ENCODE peak calls at places on chromosomes 6 and 20, in four cellular contexts. One of them, this sample, is unnamed.

GRCh38 chr6:82364087-82365010 is 732 bp downstream of the TPBG start:
- DNase-seq in IMR-90: peak; percentile 60
- DNase-seq in adrenal gland: peak; percentile 17
- DNase-seq in choroid plexus epithelial cell: peak; percentile 59
- DNase-seq in this sample: peak; percentile 74

GRCh38 chr20:15854871-15855270 is 718.4 kb downstream of the KIF16B start:
- DNase-seq in adrenal gland: no peak
- DNase-seq in IMR-90: no peak
- DNase-seq in choroid plexus epithelial cell: no peak
- DNase-seq in this sample: no peak

GRCh38 chr6:166474721-166475565 is 92.2 kb upstream of the MPC1 start:
- DNase-seq in IMR-90: no peak
- DNase-seq in choroid plexus epithelial cell: no peak
- DNase-seq in adrenal gland: no peak
- DNase-seq in this sample: peak; percentile 66

GRCh38 chr6:31541059-31541657 is 645 bp downstream of the DDX39B start:
- DNase-seq in IMR-90: peak; percentile 50
- DNase-seq in adrenal gland: peak; percentile 53
- DNase-seq in choroid plexus epithelial cell: peak; percentile 76
- DNase-seq in this sample: peak; percentile 78

GRCh38 chr6:141666187-141666586 is 466.5 kb upstream of the GJE1 start:
- DNase-seq in choroid plexus epithelial cell: no peak
- DNase-seq in IMR-90: no peak
- DNase-seq in adrenal gland: no peak
- DNase-seq in this sample: no peak

GRCh38 chr6:105626290-105627158 is 223.6 kb upstream of the PREP start:
- DNase-seq in IMR-90: no peak
- DNase-seq in choroid plexus epithelial cell: no peak
- DNase-seq in adrenal gland: no peak
- DNase-seq in this sample: no peak

GRCh38 chr6:11606287-11606686 is 68.7 kb downstream of the TMEM170B start:
- DNase-seq in choroid plexus epithelial cell: no peak
- DNase-seq in adrenal gland: no peak
- DNase-seq in IMR-90: no peak
- DNase-seq in this sample: peak; percentile 46

GRCh38 chr6:138957484-138957883 is 30.6 kb downstream of the REPS1 start:
- DNase-seq in IMR-90: no peak
- DNase-seq in adrenal gland: no peak
- DNase-seq in choroid plexus epithelial cell: peak; percentile 57
- DNase-seq in this sample: no peak

GRCh38 chr20:21214431-21214830 is 88.5 kb downstream of the KIZ start:
- DNase-seq in adrenal gland: no peak
- DNase-seq in choroid plexus epithelial cell: peak; percentile 12
- DNase-seq in IMR-90: peak; percentile 9
- DNase-seq in this sample: peak; percentile 13

GRCh38 chr20:608970-609369 is 1.1 kb downstream of the TCF15 start:
- DNase-seq in choroid plexus epithelial cell: no peak
- DNase-seq in adrenal gland: no peak
- DNase-seq in IMR-90: no peak
- DNase-seq in this sample: no peak

GRCh38 chr20:610130-611046 is at the start of gene TCF15:
- DNase-seq in choroid plexus epithelial cell: peak; percentile 12
- DNase-seq in adrenal gland: no peak
- DNase-seq in IMR-90: no peak
- DNase-seq in this sample: no peak

GRCh38 chr20:609371-609964 is 641 bp downstream of the TCF15 start:
- DNase-seq in choroid plexus epithelial cell: no peak
- DNase-seq in adrenal gland: no peak
- DNase-seq in IMR-90: no peak
- DNase-seq in this sample: no peak

GRCh38 chr20:611843-612185 is 1.7 kb upstream of the TCF15 start:
- DNase-seq in choroid plexus epithelial cell: no peak
- DNase-seq in adrenal gland: no peak
- DNase-seq in IMR-90: no peak
- DNase-seq in this sample: no peak

DNA sequence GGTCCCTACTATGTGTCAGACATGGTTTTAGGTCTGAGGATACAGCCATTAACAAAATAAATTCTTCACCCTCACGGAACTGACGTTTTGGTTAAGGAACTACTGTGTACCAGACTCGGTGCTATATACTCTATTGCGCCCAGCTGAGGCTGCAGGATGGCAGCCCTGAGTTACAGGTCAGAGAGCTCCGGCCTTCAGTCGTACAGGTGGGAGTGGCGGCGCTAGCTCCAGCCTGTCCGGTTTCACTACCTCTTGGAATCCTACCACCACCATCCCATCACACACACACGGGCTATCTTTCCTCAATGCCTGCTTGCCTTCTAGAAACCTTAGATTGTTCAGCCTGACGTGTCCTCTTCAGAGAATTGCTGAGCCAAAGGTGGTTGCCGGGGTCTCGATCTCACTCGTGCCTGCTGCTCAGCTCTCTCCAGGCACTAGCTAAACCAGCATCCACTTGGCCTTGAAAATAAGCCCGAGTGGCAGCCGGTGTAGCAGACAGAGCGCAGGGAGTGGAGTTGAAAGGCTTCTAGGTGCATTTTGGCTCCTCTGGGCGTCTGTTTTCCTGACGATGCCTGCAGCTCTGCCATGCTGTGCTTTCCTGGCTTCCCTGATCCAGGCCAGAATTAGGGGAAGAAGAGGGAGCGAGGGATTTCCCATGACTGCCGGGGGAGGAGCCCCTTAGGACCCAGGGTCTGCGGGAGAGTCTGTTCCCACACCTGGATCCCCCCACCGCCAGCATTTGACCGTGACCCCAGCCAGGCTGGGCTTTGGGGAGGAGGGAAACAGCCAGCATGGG is 1.1 kb upstream of the TCF15 start:
- DNase-seq in choroid plexus epithelial cell: no peak
- DNase-seq in IMR-90: no peak
- DNase-seq in adrenal gland: no peak
- DNase-seq in this sample: no peak
- H3K4me3 ChIP-seq in choroid plexus epithelial cell: no peak overlapping the region
- H3K4me3 ChIP-seq in IMR-90: no peak overlapping the region
- H3K4me3 ChIP-seq in adrenal gland: no peak overlapping the region
- H3K4me3 ChIP-seq in this sample: no peak overlapping the region

DNA sequence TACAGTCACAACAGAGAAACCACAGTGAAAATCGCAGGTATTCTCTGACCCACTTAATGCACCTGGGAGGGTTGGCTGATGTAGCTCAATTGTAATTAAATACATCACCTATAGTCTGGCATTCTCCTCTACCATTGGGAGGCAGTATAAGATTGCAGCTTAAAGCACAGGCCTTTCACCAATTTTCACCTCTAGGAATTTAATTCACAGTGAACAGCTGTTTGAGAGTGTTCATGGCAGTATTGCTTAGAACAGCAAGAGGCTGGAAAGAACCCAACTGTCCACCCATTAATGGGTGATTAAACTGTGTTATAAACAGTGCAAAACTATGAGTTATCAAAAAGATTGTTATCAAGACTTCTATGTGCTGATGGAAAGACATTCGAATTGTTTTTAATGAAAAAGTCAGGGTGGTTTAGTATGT is 2.0 kb downstream of the EDEM2 start:
- DNase-seq in IMR-90: peak; percentile 72
- DNase-seq in choroid plexus epithelial cell: peak; percentile 84
- DNase-seq in adrenal gland: no peak
- DNase-seq in this sample: peak; percentile 41
- TF ChIP-seq CTCF in IMR-90: peak; percentile 86
- TF ChIP-seq CTCF in choroid plexus epithelial cell: peak; percentile 83
- TF ChIP-seq CTCF in adrenal gland: no peak
- TF ChIP-seq CTCF in this sample: peak; percentile 73

DNA sequence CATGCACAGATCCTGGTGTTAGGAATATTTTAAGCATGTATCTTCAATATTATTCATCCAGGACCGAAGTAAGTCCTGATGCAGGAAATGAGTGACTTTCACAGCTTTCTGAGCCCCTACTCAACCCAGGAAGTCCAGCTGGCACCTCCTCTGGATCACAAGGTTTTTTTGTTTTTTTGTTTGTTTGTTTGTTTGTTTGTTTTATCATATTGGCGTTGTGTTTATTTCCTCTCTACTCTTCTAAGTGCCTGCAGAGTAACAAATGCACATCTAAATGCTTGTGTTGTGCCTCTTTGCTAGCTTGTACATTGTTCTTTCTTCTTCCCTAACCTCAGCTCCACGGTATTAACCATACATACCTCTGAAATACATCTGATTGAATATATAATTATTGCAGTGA is 594.3 kb upstream of the ADGRB3 start:
- DNase-seq in choroid plexus epithelial cell: no peak
- DNase-seq in IMR-90: no peak
- DNase-seq in adrenal gland: no peak
- DNase-seq in this sample: no peak
- H3K4me3 ChIP-seq in choroid plexus epithelial cell: peak overlapping the region; percentile 47
- H3K4me3 ChIP-seq in IMR-90: no peak overlapping the region
- H3K4me3 ChIP-seq in adrenal gland: no peak overlapping the region
- H3K4me3 ChIP-seq in this sample: no peak overlapping the region

DNA sequence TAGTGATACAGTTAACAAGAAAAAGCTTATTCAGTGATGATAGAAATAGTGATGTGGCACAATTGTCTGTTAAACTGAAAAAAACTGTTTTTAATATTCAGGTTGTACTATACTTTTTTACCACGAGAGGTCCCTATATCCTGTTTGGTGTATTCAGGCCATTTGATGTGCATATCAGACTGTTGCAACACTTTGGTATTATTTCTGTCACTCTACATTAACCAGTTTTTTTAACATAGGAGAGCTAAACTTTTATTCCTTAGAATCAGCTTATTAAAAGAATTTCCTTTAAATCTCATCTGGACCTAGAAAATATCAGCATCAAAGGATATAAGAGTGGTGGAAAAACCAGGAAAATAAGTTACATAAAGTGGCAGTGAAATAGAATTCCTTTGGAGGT is 36.8 kb downstream of the TSPYL4 start:
- DNase-seq in choroid plexus epithelial cell: peak; percentile 78
- DNase-seq in adrenal gland: no peak
- DNase-seq in IMR-90: peak; percentile 52
- DNase-seq in this sample: no peak
- TF ChIP-seq CTCF in choroid plexus epithelial cell: peak; percentile 64
- TF ChIP-seq CTCF in adrenal gland: peak; percentile 38
- TF ChIP-seq CTCF in IMR-90: peak; percentile 59
- TF ChIP-seq CTCF in this sample: peak; percentile 38

GRCh38 chr6:4873928-4874327 is 97.7 kb downstream of the CDYL start:
- DNase-seq in choroid plexus epithelial cell: no peak
- DNase-seq in adrenal gland: no peak
- DNase-seq in IMR-90: no peak
- DNase-seq in this sample: no peak
- H3K4me3 ChIP-seq in choroid plexus epithelial cell: no peak overlapping the region
- H3K4me3 ChIP-seq in adrenal gland: no peak overlapping the region
- H3K4me3 ChIP-seq in IMR-90: no peak overlapping the region
- H3K4me3 ChIP-seq in this sample: no peak overlapping the region

GRCh38 chr20:45183084-45183483 is 8.4 kb downstream of the PI3 start:
- DNase-seq in adrenal gland: no peak
- DNase-seq in choroid plexus epithelial cell: no peak
- DNase-seq in IMR-90: no peak
- DNase-seq in this sample: no peak

GRCh38 chr20:45189861-45190260 is 15.2 kb downstream of the PI3 start:
- DNase-seq in adrenal gland: no peak
- DNase-seq in choroid plexus epithelial cell: no peak
- DNase-seq in IMR-90: no peak
- DNase-seq in this sample: no peak

GRCh38 chr20:45191926-45192325 is 14.9 kb upstream of the SEMG1 start:
- DNase-seq in adrenal gland: no peak
- DNase-seq in IMR-90: no peak
- DNase-seq in choroid plexus epithelial cell: no peak
- DNase-seq in this sample: no peak

GRCh38 chr20:45189067-45189611 is 14.4 kb downstream of the PI3 start:
- DNase-seq in adrenal gland: no peak
- DNase-seq in choroid plexus epithelial cell: no peak
- DNase-seq in IMR-90: no peak
- DNase-seq in this sample: no peak

DNA sequence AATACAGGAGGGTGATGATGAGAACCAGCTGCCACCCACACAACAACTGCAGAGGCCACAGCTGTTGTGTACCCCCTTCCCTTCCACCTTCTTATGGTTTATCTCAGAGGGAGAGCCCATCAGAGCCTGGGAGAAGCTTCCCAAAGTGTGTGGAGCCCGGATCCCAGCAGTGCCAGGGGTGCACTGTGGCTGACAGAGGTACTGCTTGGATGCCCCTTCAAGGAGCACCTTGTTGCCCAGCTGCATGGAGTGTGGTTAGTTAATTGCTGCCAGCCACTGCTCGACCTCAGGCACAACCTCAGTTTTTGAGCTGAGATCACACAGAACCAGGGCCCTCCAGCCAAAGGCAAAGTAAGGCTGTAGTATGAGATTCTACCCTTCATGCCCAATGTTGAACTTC is 13.0 kb downstream of the PI3 start:
- DNase-seq in choroid plexus epithelial cell: no peak
- DNase-seq in adrenal gland: no peak
- DNase-seq in IMR-90: no peak
- DNase-seq in this sample: no peak
- TF ChIP-seq CTCF in choroid plexus epithelial cell: no peak
- TF ChIP-seq CTCF in adrenal gland: no peak
- TF ChIP-seq CTCF in IMR-90: no peak
- TF ChIP-seq CTCF in this sample: no peak